ENCODE peak calls at places on chromosomes 16 and 17, in five cellular contexts. F is foreskin fibroblast, J is choroid plexus epithelial cell, C is ascending aorta, R is GM06990. I is an unnamed sample.

GRCh38 chr17:45851022-45851421 is 6.3 kb downstream of the SPPL2C start:
- DNase-seq in R (no peak), C (no peak), F (no peak), J (no peak), I (no peak)

GRCh38 chr16:71409038-71409775 is 32.6 kb downstream of the TLE7 start:
- DNase-seq in F (no peak), R (no peak), J (peak), C (no peak), I (no peak)

GRCh38 chr17:7974638-7975131 is 27.7 kb upstream of the GUCY2D start:
- DNase-seq in R (no peak), C (peak), F (no peak), J (no peak), I (no peak)

GRCh38 chr16:72434159-72434558 is 262.2 kb upstream of the PMFBP1 start:
- DNase-seq in F (peak), C (no peak), J (peak), R (no peak), I (no peak)

GRCh38 chr17:79797492-79798295 is 817 bp upstream of the CBX8 start:
- DNase-seq in C (no peak), J (no peak), R (peak), F (no peak), I (no peak)

GRCh38 chr17:34133350-34133749 is 121.7 kb upstream of the CCL2 start:
- DNase-seq in J (no peak), C (no peak), F (no peak), R (no peak), I (no peak)

GRCh38 chr16:56401482-56401881 is 23.9 kb downstream of the AMFR start:
- DNase-seq in J (peak), R (no peak), F (no peak), C (no peak), I (no peak)

GRCh38 chr16:4602330-4602729 is 12.4 kb downstream of the UBALD1 start:
- DNase-seq in F (no peak), R (no peak), C (no peak), J (no peak), I (no peak)

GRCh38 chr16:13696017-13696416 is 223.9 kb upstream of the ERCC4 start:
- DNase-seq in R (no peak), J (no peak), F (no peak), C (no peak), I (no peak)

GRCh38 chr17:12744298-12744697 is 45.0 kb upstream of the ARHGAP44 start:
- DNase-seq in J (peak), C (no peak), F (peak), R (no peak), I (no peak)

GRCh38 chr17:773467-774319 is 8.4 kb downstream of the GLOD4 start:
- DNase-seq in C (no peak), F (no peak), R (no peak), J (no peak), I (no peak)

GRCh38 chr16:9443864-9444263 is 352.4 kb downstream of the HAPSTR1 start:
- DNase-seq in J (no peak), C (no peak), R (no peak), F (no peak), I (no peak)

GRCh38 chr17:79730769-79731483 is at the start of gene ENPP7:
- DNase-seq in J (no peak), F (no peak), C (no peak), R (no peak), I (no peak)

GRCh38 chr17:29148257-29148789 is 31.9 kb downstream of the MYO18A start:
- DNase-seq in R (no peak), J (no peak), F (no peak), C (no peak), I (no peak)

GRCh38 chr17:44738214-44738906 is 20.4 kb upstream of the ADAM11 start:
- DNase-seq in F (peak), J (no peak), R (no peak), C (no peak), I (no peak)

GRCh38 chr17:78548725-78549124 is 28.5 kb downstream of the DNAH17 start:
- DNase-seq in C (no peak), J (no peak), F (no peak), R (no peak), I (no peak)

GRCh38 chr17:29138991-29139682 is 41.1 kb downstream of the MYO18A start:
- DNase-seq in C (no peak), F (no peak), R (peak), J (no peak), I (no peak)

GRCh38 chr17:57530508-57530907 is 214.6 kb downstream of the CCDC182 start:
- DNase-seq in F (no peak), J (no peak), C (no peak), R (no peak), I (no peak)

GRCh38 chr16:9134739-9135138 is 43.3 kb downstream of the HAPSTR1 start:
- DNase-seq in R (peak), C (peak), J (peak), F (peak), I (no peak)

GRCh38 chr17:75570034-75570676 is 17.4 kb upstream of the MYO15B start:
- DNase-seq in C (no peak), J (no peak), F (no peak), R (no peak), I (no peak)

GRCh38 chr17:61485067-61485775 is 33.0 kb downstream of the TBX4 start:
- DNase-seq in F (peak), J (no peak), R (no peak), C (peak), I (no peak)

GRCh38 chr17:50882851-50883250 is 16.7 kb upstream of the TOB1 start:
- DNase-seq in C (no peak), J (peak), R (no peak), F (peak), I (no peak)

GRCh38 chr17:64786337-64786736 is 124.2 kb upstream of the SMURF2 start:
- DNase-seq in C (no peak), R (no peak), F (no peak), J (no peak), I (no peak)

GRCh38 chr16:89040391-89040790 is 53.3 kb upstream of the ACSF3 start:
- DNase-seq in C (no peak), R (no peak), J (no peak), F (no peak), I (no peak)

GRCh38 chr17:30225919-30226553 is 9.5 kb downstream of the SLC6A4 start:
- DNase-seq in C (no peak), F (no peak), R (no peak), J (no peak), I (no peak)

GRCh38 chr16:56814537-56815432 is 50.2 kb upstream of the SLC12A3 start:
- DNase-seq in R (no peak), C (no peak), F (peak), J (no peak), I (no peak)

GRCh38 chr17:77424585-77425344 is 284.0 kb downstream of the SEC14L1 start:
- DNase-seq in J (peak), R (no peak), C (peak), F (peak), I (peak)

GRCh38 chr17:4480929-4481898 is 17.5 kb upstream of the SPNS2 start:
- DNase-seq in J (no peak), R (no peak), F (no peak), C (no peak), I (no peak)

GRCh38 chr16:8611886-8612595 is 9.5 kb upstream of the METTL22 start:
- DNase-seq in C (no peak), F (peak), J (peak), R (no peak), I (no peak)

DNA sequence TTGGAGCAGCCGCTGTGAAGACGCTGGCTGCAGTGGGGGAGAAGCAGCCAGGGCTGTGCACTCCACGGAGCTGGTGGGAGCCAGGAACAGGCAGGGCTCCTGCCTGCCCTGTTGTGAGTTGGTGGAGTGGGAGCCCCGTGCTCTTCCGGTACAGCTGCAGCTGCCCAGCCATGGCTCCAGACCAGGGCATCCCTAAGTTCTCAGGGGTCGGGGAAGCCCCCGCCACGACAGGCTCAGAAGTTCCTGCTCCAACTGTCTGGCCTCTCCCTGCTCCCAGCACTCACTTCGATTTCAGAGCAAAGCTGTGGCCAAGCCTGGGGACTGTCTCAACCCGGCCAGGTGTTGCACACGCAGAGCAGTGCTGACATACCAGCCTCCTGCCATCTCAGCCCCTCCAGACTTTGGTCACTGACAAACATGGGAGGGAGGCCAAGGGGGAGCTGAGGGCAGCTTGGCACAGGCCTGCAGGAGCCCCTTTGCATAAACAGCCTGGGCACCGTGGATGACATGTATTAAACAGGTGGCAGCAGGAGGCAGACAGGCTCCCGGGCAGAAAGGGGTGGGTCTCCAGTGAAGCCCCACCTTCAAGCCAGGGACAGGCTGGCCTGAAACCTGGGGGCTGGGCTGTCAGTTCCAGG is 13.9 kb upstream of the KDM8 start:
- DNase-seq in J (no peak), R (no peak), C (no peak), F (no peak), I (no peak)
- TF ChIP-seq CTCF in J (no peak), R (no peak), C (no peak), F (no peak), I (no peak)

DNA sequence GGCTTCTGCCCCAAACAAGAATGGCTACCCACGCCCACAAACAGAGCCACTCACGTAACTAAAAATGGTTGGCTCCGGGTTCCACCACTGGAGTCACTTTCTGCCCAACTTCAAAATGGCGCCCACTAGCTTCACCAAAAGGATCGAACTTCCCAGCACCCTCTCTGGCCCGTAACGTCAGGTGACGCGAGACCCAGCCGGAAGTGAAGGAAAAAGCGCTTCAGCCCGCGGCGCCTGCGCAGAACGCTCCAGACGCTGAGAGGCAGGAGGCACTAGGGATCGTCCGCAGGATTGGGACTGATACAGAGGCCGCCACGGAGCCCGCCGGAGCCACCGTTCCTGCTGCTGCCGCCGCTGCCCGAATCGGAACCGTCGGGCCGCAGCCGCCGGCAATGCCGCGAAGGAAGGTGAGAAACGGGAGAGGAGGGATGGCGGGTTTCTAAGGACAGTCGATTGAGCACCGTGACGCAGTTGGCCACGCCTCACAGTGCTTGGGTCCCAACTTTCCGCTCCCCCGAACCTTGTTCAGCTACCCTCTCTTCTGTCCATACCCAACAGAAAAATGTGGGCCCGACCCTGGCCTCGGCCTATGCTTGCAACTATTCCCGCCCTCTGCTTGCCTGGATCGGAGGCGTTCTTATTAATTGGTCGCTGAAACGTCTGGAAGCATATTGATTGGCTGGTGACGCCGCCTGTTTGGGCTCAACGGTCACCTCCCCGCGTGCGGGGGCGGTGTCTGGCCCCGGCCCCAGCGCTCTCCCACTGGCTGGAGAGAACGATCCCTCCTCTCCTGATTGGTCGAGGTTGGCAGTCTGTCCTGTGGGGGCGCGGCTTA is at the start of gene KAT7:
- DNase-seq in F (peak), J (peak), R (peak), C (peak), I (peak)
- TF ChIP-seq CTCF in F (no peak), J (no peak), R (no peak), C (no peak), I (no peak)

DNA sequence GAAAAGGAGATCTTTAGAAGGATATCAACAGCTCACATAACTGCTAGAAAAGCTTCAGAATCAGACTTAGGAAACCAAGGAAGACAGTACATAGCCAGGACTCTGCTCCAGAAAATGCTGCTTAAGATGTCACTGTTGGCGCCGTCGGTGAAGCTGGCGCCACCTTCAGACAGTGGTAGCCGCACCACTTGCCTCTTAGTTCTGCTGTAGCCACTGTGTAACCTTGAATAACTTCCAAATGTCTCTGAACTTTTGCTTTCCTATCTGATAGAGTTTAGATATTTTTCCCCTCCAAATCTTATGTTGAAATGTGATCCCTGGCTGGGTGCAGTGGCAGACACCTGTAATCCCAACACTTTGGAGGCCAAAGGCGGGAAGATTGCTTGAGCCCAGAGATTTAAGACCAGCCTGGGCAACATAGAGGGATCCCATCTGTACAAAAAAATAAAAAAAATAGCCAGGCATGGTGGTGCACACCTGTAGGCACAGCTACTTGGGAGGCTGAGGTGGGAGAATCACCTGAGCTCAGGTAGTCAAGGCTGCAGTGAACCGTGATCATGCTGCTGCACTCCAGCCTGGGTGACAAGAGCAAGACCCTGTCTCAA is 6.3 kb upstream of the USP31 start:
- DNase-seq in C (no peak), R (no peak), F (peak), J (peak), I (no peak)
- TF ChIP-seq CTCF in C (no peak), R (peak), F (peak), J (peak), I (peak)

DNA sequence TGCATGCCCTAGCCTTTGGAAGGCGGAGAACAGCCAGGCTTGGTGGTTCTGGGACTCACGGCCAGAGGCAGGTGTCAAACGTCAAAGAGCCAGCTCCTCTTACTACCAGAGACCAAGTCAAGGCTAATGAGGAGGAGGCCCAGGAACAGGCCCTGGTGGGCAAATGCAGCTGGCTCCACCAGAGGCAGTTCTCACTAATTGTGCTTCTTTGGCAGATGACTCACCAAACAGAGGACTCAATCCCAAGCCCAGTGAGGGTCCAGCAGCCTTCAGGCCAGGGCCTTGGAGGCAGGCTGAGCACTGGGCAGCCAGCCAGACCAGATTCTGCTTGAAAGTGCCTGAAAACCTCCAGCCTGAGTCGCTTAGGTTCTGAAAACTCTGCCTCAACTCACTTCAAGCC is 336.5 kb upstream of the CDH5 start:
- DNase-seq in C (no peak), F (peak), J (peak), R (no peak), I (no peak)
- TF ChIP-seq CTCF in C (no peak), F (no peak), J (no peak), R (no peak), I (no peak)

DNA sequence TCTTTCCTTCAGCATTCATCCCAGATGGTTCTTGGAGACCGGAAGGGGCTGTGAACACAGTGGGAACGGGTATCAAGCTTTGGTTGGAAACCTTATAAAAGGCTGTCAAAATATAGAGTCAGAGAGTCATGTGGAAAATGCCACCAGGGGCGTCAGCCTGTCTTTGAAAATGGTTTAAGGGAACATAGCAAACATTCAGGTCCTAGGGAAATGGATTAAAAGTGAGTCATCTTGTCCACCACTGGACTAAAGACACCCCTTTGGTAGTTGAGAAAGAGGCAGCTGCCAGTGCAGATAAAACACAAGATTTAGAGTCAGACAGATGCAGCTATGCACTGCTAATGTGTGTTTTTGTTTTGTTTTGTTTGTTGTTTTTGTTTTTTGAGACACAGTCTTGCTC is 47.8 kb upstream of the BCO1 start:
- DNase-seq in C (no peak), J (peak), F (peak), R (no peak), I (no peak)
- TF ChIP-seq CTCF in C (no peak), J (no peak), F (no peak), R (no peak), I (no peak)